ENCODE peak calls at places on chromosomes 2 and 18, in nine cellular contexts. One of them, this sample, is unnamed.

GRCh38 chr18:63433349-63433866 is 11.1 kb upstream of the VPS4B start:
- DNase-seq in K562: no peak
- DNase-seq in H1: no peak
- DNase-seq in HepG2: no peak
- DNase-seq in stomach: no peak
- DNase-seq in GM12878: no peak
- DNase-seq in ovary: no peak
- DNase-seq in sigmoid colon: peak; percentile 68
- DNase-seq in A549: no peak
- DNase-seq in this sample: no peak

GRCh38 chr2:181145645-181146044 is 165.2 kb downstream of the UBE2E3 start:
- DNase-seq in ovary: no peak
- DNase-seq in H1: no peak
- DNase-seq in HepG2: no peak
- DNase-seq in stomach: no peak
- DNase-seq in GM12878: no peak
- DNase-seq in sigmoid colon: no peak
- DNase-seq in K562: no peak
- DNase-seq in A549: no peak
- DNase-seq in this sample: no peak

GRCh38 chr2:46040563-46041155 is 256.5 kb upstream of the EPAS1 start:
- DNase-seq in K562: no peak
- DNase-seq in HepG2: no peak
- DNase-seq in GM12878: no peak
- DNase-seq in H1: no peak
- DNase-seq in sigmoid colon: no peak
- DNase-seq in stomach: no peak
- DNase-seq in ovary: no peak
- DNase-seq in A549: no peak
- DNase-seq in this sample: no peak

GRCh38 chr2:119160361-119160965 is 1.9 kb upstream of the C1QL2 start:
- DNase-seq in HepG2: no peak
- DNase-seq in A549: no peak
- DNase-seq in H1: no peak
- DNase-seq in ovary: no peak
- DNase-seq in sigmoid colon: no peak
- DNase-seq in stomach: no peak
- DNase-seq in K562: no peak
- DNase-seq in GM12878: no peak
- DNase-seq in this sample: no peak

GRCh38 chr18:24942144-24942543 is 409.8 kb downstream of the ZNF521 start:
- DNase-seq in A549: no peak
- DNase-seq in K562: no peak
- DNase-seq in H1: no peak
- DNase-seq in stomach: no peak
- DNase-seq in sigmoid colon: no peak
- DNase-seq in HepG2: no peak
- DNase-seq in ovary: no peak
- DNase-seq in GM12878: no peak
- DNase-seq in this sample: no peak

GRCh38 chr2:222318712-222319575 is 20.1 kb upstream of the PAX3 start:
- DNase-seq in A549: peak; percentile 46
- DNase-seq in K562: no peak
- DNase-seq in HepG2: no peak
- DNase-seq in ovary: peak; percentile 54
- DNase-seq in stomach: no peak
- DNase-seq in sigmoid colon: no peak
- DNase-seq in GM12878: no peak
- DNase-seq in H1: peak; percentile 69
- DNase-seq in this sample: peak; percentile 90

GRCh38 chr2:206158563-206159345 is 490 bp downstream of the NDUFS1 start:
- DNase-seq in A549: peak; percentile 28
- DNase-seq in ovary: no peak
- DNase-seq in sigmoid colon: no peak
- DNase-seq in H1: no peak
- DNase-seq in GM12878: no peak
- DNase-seq in stomach: no peak
- DNase-seq in K562: no peak
- DNase-seq in HepG2: peak; percentile 41
- DNase-seq in this sample: peak; percentile 87

GRCh38 chr2:173290518-173290917 is 64.2 kb upstream of the CDCA7 start:
- DNase-seq in A549: no peak
- DNase-seq in ovary: no peak
- DNase-seq in K562: peak; percentile 27
- DNase-seq in GM12878: no peak
- DNase-seq in H1: no peak
- DNase-seq in sigmoid colon: no peak
- DNase-seq in stomach: no peak
- DNase-seq in HepG2: no peak
- DNase-seq in this sample: no peak

GRCh38 chr18:55327454-55327853 is 260.5 kb downstream of the TCF4 start:
- DNase-seq in sigmoid colon: no peak
- DNase-seq in ovary: no peak
- DNase-seq in A549: no peak
- DNase-seq in HepG2: no peak
- DNase-seq in H1: no peak
- DNase-seq in K562: no peak
- DNase-seq in GM12878: no peak
- DNase-seq in stomach: no peak
- DNase-seq in this sample: no peak

GRCh38 chr2:75586971-75587370 is 26.2 kb upstream of the EVA1A start:
- DNase-seq in A549: no peak
- DNase-seq in K562: no peak
- DNase-seq in H1: no peak
- DNase-seq in HepG2: no peak
- DNase-seq in GM12878: no peak
- DNase-seq in ovary: no peak
- DNase-seq in sigmoid colon: no peak
- DNase-seq in stomach: no peak
- DNase-seq in this sample: no peak

GRCh38 chr2:240604939-240605716 is 18.6 kb downstream of the CAPN10 start:
- DNase-seq in ovary: peak; percentile 31
- DNase-seq in A549: no peak
- DNase-seq in GM12878: no peak
- DNase-seq in K562: no peak
- DNase-seq in HepG2: peak; percentile 71
- DNase-seq in H1: no peak
- DNase-seq in sigmoid colon: peak; percentile 55
- DNase-seq in stomach: peak; percentile 71
- DNase-seq in this sample: peak; percentile 74

GRCh38 chr2:56183643-56184499 is at the start of gene CCDC85A:
- DNase-seq in sigmoid colon: peak; percentile 83
- DNase-seq in K562: peak; percentile 87
- DNase-seq in H1: peak; percentile 93
- DNase-seq in GM12878: no peak
- DNase-seq in ovary: peak; percentile 78
- DNase-seq in HepG2: peak; percentile 46
- DNase-seq in stomach: peak; percentile 86
- DNase-seq in A549: peak; percentile 81
- DNase-seq in this sample: peak; percentile 85

GRCh38 chr2:229610359-229610758 is 104.0 kb downstream of the DNER start:
- DNase-seq in ovary: no peak
- DNase-seq in stomach: no peak
- DNase-seq in H1: no peak
- DNase-seq in K562: no peak
- DNase-seq in A549: no peak
- DNase-seq in sigmoid colon: no peak
- DNase-seq in HepG2: no peak
- DNase-seq in GM12878: no peak
- DNase-seq in this sample: no peak

GRCh38 chr2:1731963-1732768 is 12.1 kb downstream of the PXDN start:
- DNase-seq in K562: no peak
- DNase-seq in H1: no peak
- DNase-seq in GM12878: no peak
- DNase-seq in A549: no peak
- DNase-seq in stomach: peak; percentile 22
- DNase-seq in sigmoid colon: peak; percentile 87
- DNase-seq in ovary: peak; percentile 58
- DNase-seq in HepG2: no peak
- DNase-seq in this sample: no peak

GRCh38 chr2:3254438-3254941 is 123.1 kb downstream of the EIPR1 start:
- DNase-seq in K562: no peak
- DNase-seq in GM12878: peak; percentile 39
- DNase-seq in H1: no peak
- DNase-seq in ovary: no peak
- DNase-seq in sigmoid colon: no peak
- DNase-seq in A549: no peak
- DNase-seq in HepG2: no peak
- DNase-seq in stomach: no peak
- DNase-seq in this sample: no peak

GRCh38 chr18:26792661-26793060 is 72.8 kb downstream of the AQP4 start:
- DNase-seq in GM12878: no peak
- DNase-seq in HepG2: peak; percentile 13
- DNase-seq in K562: no peak
- DNase-seq in stomach: no peak
- DNase-seq in H1: no peak
- DNase-seq in ovary: no peak
- DNase-seq in sigmoid colon: no peak
- DNase-seq in A549: peak; percentile 44
- DNase-seq in this sample: no peak

GRCh38 chr18:63062246-63062645 is 257.3 kb downstream of the BCL2 start:
- DNase-seq in GM12878: no peak
- DNase-seq in stomach: no peak
- DNase-seq in HepG2: no peak
- DNase-seq in H1: no peak
- DNase-seq in K562: no peak
- DNase-seq in A549: no peak
- DNase-seq in ovary: no peak
- DNase-seq in sigmoid colon: no peak
- DNase-seq in this sample: no peak

GRCh38 chr2:224772494-224772893 is 56.3 kb upstream of the CCDC195 start:
- DNase-seq in K562: no peak
- DNase-seq in ovary: no peak
- DNase-seq in sigmoid colon: no peak
- DNase-seq in A549: no peak
- DNase-seq in H1: no peak
- DNase-seq in GM12878: no peak
- DNase-seq in stomach: no peak
- DNase-seq in HepG2: no peak
- DNase-seq in this sample: no peak

GRCh38 chr2:163828760-163829159 is 93.0 kb upstream of the FIGN start:
- DNase-seq in ovary: no peak
- DNase-seq in sigmoid colon: no peak
- DNase-seq in A549: no peak
- DNase-seq in GM12878: no peak
- DNase-seq in stomach: no peak
- DNase-seq in K562: no peak
- DNase-seq in H1: no peak
- DNase-seq in HepG2: peak; percentile 30
- DNase-seq in this sample: no peak

GRCh38 chr2:162435157-162435556 is 91.2 kb downstream of the GCA start:
- DNase-seq in stomach: no peak
- DNase-seq in A549: no peak
- DNase-seq in ovary: no peak
- DNase-seq in K562: no peak
- DNase-seq in GM12878: no peak
- DNase-seq in HepG2: no peak
- DNase-seq in sigmoid colon: no peak
- DNase-seq in H1: no peak
- DNase-seq in this sample: no peak

GRCh38 chr2:162435676-162436075 is 91.7 kb downstream of the GCA start:
- DNase-seq in HepG2: peak; percentile 29
- DNase-seq in sigmoid colon: no peak
- DNase-seq in GM12878: no peak
- DNase-seq in K562: no peak
- DNase-seq in A549: no peak
- DNase-seq in H1: no peak
- DNase-seq in stomach: no peak
- DNase-seq in ovary: no peak
- DNase-seq in this sample: no peak

GRCh38 chr2:162424816-162425215 is 80.9 kb downstream of the GCA start:
- DNase-seq in K562: no peak
- DNase-seq in ovary: no peak
- DNase-seq in A549: no peak
- DNase-seq in GM12878: no peak
- DNase-seq in stomach: no peak
- DNase-seq in HepG2: no peak
- DNase-seq in sigmoid colon: no peak
- DNase-seq in H1: no peak
- DNase-seq in this sample: no peak

GRCh38 chr2:162430323-162430722 is 86.4 kb downstream of the GCA start:
- DNase-seq in stomach: peak; percentile 29
- DNase-seq in A549: no peak
- DNase-seq in HepG2: peak; percentile 21
- DNase-seq in GM12878: no peak
- DNase-seq in H1: no peak
- DNase-seq in ovary: no peak
- DNase-seq in sigmoid colon: no peak
- DNase-seq in K562: no peak
- DNase-seq in this sample: no peak
- H3K27ac ChIP-seq in stomach: no peak overlapping the region
- H3K27ac ChIP-seq in A549: no peak overlapping the region
- H3K27ac ChIP-seq in HepG2: no peak overlapping the region
- H3K27ac ChIP-seq in GM12878: no peak overlapping the region
- H3K27ac ChIP-seq in H1: no peak overlapping the region
- H3K27ac ChIP-seq in ovary: no peak overlapping the region
- H3K27ac ChIP-seq in sigmoid colon: no peak overlapping the region
- H3K27ac ChIP-seq in K562: no peak overlapping the region
- H3K27ac ChIP-seq in this sample: no peak overlapping the region

DNA sequence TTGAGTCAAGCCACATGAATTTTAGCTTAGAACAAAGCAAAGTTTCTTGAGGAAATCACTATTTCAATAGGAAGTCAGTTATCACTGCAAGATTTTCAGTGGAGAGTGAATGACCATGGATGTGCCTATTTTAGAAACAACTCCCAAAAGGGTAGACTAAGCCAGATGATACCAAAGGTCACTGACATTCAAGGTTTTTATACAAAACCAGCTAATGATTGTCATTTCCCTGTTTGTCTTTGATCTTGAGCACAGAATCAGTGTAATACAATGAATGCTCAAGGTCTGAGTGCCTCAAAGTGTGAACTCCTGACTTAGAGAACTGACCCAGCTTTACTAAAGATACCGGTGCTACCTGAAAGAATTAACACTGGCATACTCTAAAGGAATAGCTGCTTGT is 60.5 kb downstream of the CDH2 start:
- DNase-seq in K562: no peak
- DNase-seq in H1: no peak
- DNase-seq in HepG2: peak; percentile 55
- DNase-seq in GM12878: no peak
- DNase-seq in sigmoid colon: no peak
- DNase-seq in A549: no peak
- DNase-seq in stomach: no peak
- DNase-seq in ovary: no peak
- DNase-seq in this sample: no peak
- TF ChIP-seq EP300 in K562: no peak
- TF ChIP-seq EP300 in H1: no peak
- TF ChIP-seq EP300 in HepG2: no peak
- TF ChIP-seq EP300 in GM12878: no peak
- TF ChIP-seq EP300 in sigmoid colon: no peak
- TF ChIP-seq EP300 in A549: no peak
- TF ChIP-seq EP300 in stomach: no peak
- TF ChIP-seq EP300 in ovary: no peak
- TF ChIP-seq EP300 in this sample: no peak

GRCh38 chr2:165707088-165707487 is 87.0 kb downstream of the GALNT3 start:
- DNase-seq in stomach: no peak
- DNase-seq in HepG2: no peak
- DNase-seq in A549: no peak
- DNase-seq in GM12878: no peak
- DNase-seq in K562: no peak
- DNase-seq in H1: no peak
- DNase-seq in ovary: no peak
- DNase-seq in sigmoid colon: no peak
- DNase-seq in this sample: no peak
- H3K27ac ChIP-seq in stomach: no peak overlapping the region
- H3K27ac ChIP-seq in HepG2: no peak overlapping the region
- H3K27ac ChIP-seq in A549: no peak overlapping the region
- H3K27ac ChIP-seq in GM12878: no peak overlapping the region
- H3K27ac ChIP-seq in K562: no peak overlapping the region
- H3K27ac ChIP-seq in H1: no peak overlapping the region
- H3K27ac ChIP-seq in ovary: no peak overlapping the region
- H3K27ac ChIP-seq in sigmoid colon: no peak overlapping the region
- H3K27ac ChIP-seq in this sample: no peak overlapping the region

GRCh38 chr18:45167631-45168225 is 447.5 kb upstream of the SLC14A2 start:
- DNase-seq in sigmoid colon: no peak
- DNase-seq in ovary: no peak
- DNase-seq in GM12878: no peak
- DNase-seq in stomach: no peak
- DNase-seq in K562: no peak
- DNase-seq in A549: no peak
- DNase-seq in H1: no peak
- DNase-seq in HepG2: no peak
- DNase-seq in this sample: no peak
- TF ChIP-seq EP300 in sigmoid colon: no peak
- TF ChIP-seq EP300 in ovary: no peak
- TF ChIP-seq EP300 in GM12878: no peak
- TF ChIP-seq EP300 in stomach: no peak
- TF ChIP-seq EP300 in K562: no peak
- TF ChIP-seq EP300 in A549: no peak
- TF ChIP-seq EP300 in H1: no peak
- TF ChIP-seq EP300 in HepG2: no peak
- TF ChIP-seq EP300 in this sample: no peak

This sample was measured in upper lobe of left lung.